ENCODE peak calls at places on chromosomes 1 and 21, in four cellular contexts. M, X, T and Z are unnamed samples.

GRCh38 chr1:53376041-53376461 is 48.2 kb upstream of the LRP8 start:
- DNase-seq in M (no peak), T (no peak), X (no peak), Z (peak; percentile 73)

GRCh38 chr1:30516505-30516858 is 206.9 kb downstream of the MATN1 start:
- DNase-seq in T (no peak), X (no peak), M (no peak), Z (peak; percentile 24)

GRCh38 chr21:24223625-24224024 is 1383.7 kb downstream of the MRPL39 start:
- DNase-seq in X (no peak), M (no peak), T (no peak), Z (no peak)

GRCh38 chr1:93338426-93338825 is 7.3 kb upstream of the DR1 start:
- DNase-seq in T (no peak), M (no peak), X (no peak), Z (no peak)

GRCh38 chr21:39849014-39849655 is 18.1 kb upstream of the PCP4 start:
- DNase-seq in X (no peak), T (no peak), M (no peak), Z (no peak)

GRCh38 chr1:15736035-15736665 is at the start of gene SLC25A34:
- DNase-seq in X (peak; percentile 96), M (peak; percentile 79), T (no peak), Z (no peak)

GRCh38 chr1:29389533-29390041 is 153.3 kb downstream of the PTPRU start:
- DNase-seq in T (no peak), X (no peak), M (no peak), Z (no peak)

GRCh38 chr1:40592107-40592773 is 60.8 kb downstream of the ZNF684 start:
- DNase-seq in M (no peak), X (peak; percentile 8), T (no peak), Z (no peak)

GRCh38 chr1:171663854-171664550 is 11.5 kb upstream of the MYOC start:
- DNase-seq in T (no peak), X (no peak), M (no peak), Z (no peak)

GRCh38 chr21:31580866-31581276 is 78.6 kb upstream of the SOD1 start:
- DNase-seq in M (peak; percentile 62), X (peak; percentile 72), T (peak; percentile 9), Z (no peak)

GRCh38 chr1:196546272-196547245 is 61.7 kb downstream of the KCNT2 start:
- DNase-seq in T (no peak), X (no peak), M (no peak), Z (no peak)

GRCh38 chr1:196910208-196910607 is 22.4 kb downstream of the CFHR4 start:
- DNase-seq in X (no peak), T (no peak), M (no peak), Z (no peak)

GRCh38 chr1:214316597-214316996 is 35.6 kb downstream of the SMYD2 start:
- DNase-seq in M (peak; percentile 50), X (peak; percentile 49), T (no peak), Z (no peak)

GRCh38 chr1:31796707-31797106 is 19.1 kb downstream of the SPOCD1 start:
- DNase-seq in X (no peak), T (no peak), M (no peak), Z (no peak)

GRCh38 chr1:61446531-61446991 is 278.4 kb downstream of the TM2D1 start:
- DNase-seq in T (no peak), X (no peak), M (no peak), Z (no peak)

GRCh38 chr21:20737227-20737626 is 261.0 kb upstream of the NCAM2 start:
- DNase-seq in T (no peak), M (no peak), X (no peak), Z (no peak)

GRCh38 chr1:112399456-112399855 is 3.4 kb downstream of the CTTNBP2NL start:
- DNase-seq in T (no peak), X (no peak), M (no peak), Z (no peak)

GRCh38 chr1:53330819-53331218 is 2.9 kb upstream of the LRP8 start:
- DNase-seq in X (peak; percentile 18), T (no peak), M (no peak), Z (peak; percentile 76)

GRCh38 chr21:40146201-40146890 is 279.1 kb downstream of the PCP4 start:
- DNase-seq in M (no peak), X (no peak), T (no peak), Z (no peak)

DNA sequence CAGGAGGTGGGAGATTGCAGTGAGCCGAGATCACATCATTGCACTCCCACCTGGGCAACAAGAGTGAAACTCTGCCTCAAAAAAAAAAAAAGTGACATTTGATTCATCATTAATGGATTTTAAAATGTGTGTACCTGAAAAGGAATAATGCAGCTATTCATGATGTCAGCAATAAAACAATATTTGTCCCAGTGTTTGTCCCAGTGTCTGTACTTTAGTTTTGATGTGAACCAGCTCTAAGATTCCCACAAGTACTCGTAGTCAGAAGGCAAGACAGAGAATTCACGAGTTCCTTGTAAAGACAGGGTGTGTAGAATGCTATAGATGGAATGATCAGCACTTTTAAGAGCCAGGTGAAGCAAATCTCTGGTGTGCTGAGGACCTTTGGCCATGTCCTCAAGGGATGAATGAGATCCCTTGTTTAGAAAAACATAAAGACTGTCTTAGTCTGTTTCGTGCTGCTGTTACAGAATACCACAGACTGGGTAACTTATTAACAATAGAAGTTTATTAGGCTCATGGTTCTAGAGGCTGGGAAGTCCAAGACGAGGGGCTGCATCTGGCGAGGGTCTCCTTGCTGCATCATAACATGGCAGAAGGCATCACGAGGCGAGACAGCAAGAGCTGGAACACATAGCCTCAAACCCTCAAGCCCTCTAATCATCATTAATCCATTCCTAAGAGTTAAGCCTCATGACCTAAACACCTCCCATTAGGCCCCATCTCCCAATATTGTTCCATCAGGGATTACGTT is 12.0 kb upstream of the TMPRSS2 start:
- DNase-seq in M (no peak), T (no peak), X (no peak), Z (no peak)
- H3K27me3 ChIP-seq in M (peaks cover 4% of the 10 kb centered on the region), T (no peaks in the 10 kb centered on the region), X (no peaks in the 10 kb centered on the region), Z (peaks cover 12% of the 10 kb centered on the region)

DNA sequence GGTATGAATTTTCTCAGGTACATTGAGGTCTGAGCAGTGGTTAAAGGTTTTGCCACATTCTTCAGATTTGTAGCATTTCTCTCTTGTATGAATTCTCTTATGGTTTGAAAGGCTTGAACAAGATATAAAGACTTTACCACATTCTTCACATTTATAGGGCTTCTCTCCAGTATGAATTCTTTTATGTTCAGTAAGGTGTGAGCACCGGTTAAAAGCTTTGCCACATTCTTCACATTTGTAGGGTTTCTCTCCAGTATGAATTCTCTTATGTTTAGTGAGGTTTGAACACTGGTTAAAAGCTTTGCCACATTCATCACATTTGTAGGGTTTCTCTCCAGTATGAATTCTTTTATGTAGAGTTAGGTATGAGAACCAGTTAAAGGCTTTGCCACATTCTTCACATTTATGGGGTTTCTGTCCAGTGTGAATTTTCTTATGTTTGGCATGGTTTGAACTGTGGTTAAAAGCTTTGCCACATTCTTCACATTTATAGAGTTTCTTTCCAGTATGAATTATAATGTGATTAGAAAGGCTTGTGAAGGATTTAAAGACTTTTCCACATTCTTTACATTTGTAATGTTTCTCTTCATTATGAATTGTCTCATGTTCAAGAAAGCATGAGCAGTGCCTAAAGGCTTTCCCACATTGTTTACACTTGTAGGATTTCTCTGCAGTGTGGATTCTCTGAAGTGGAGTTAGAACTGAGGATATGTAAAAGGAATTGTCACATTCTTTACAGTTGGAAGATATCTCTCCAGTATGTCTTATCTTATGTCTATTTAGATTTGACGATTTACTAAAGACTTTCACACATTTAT is 18.4 kb upstream of the ZNF124 start:
- DNase-seq in T (no peak), X (no peak), M (no peak), Z (no peak)
- H3K4me3 ChIP-seq in T (no peak overlapping the region), X (no peak overlapping the region), M (no peak overlapping the region), Z (no peak overlapping the region)

DNA sequence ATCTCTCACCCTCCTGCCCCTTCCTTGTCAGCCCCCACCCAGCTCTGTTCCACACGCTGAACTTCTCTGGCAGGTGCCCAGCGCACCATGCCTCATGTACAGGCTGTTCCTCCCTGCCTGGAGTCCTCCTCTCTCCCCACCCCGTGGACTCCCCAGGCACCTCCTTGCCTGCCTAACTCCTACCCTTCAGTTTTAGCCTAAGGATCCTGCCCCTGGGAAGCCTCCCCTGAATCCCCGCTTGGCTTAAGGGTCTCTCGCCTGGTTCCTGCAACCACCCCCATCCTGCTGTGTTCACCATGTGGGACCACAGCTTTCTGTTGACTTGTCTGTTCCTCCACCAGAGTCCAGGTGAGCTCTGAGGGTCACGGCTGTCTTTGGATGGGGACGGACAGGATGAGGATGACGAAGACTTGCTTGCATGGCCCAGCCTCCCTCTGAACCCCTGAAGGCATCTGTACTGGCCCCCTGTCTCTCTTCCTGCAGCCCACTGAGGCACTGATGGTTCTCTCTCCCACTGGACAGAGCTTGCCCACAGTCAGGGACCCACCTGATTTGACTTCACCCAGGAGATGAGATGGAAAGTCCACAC is 153.2 kb upstream of the C1orf174 start:
- DNase-seq in T (no peak), M (no peak), X (no peak), Z (no peak)
- H3K27me3 ChIP-seq in T (no peaks in the 10 kb centered on the region), M (peaks cover 11% of the 10 kb centered on the region), X (no peaks in the 10 kb centered on the region), Z (no peaks in the 10 kb centered on the region)

GRCh38 chr21:43919871-43920801 is 55.1 kb downstream of the AGPAT3 start:
- DNase-seq in T (no peak), X (no peak), M (no peak), Z (no peak)
- H3K4me3 ChIP-seq in T (no peak overlapping the region), X (no peak overlapping the region), M (no peak overlapping the region), Z (no peak overlapping the region)

DNA sequence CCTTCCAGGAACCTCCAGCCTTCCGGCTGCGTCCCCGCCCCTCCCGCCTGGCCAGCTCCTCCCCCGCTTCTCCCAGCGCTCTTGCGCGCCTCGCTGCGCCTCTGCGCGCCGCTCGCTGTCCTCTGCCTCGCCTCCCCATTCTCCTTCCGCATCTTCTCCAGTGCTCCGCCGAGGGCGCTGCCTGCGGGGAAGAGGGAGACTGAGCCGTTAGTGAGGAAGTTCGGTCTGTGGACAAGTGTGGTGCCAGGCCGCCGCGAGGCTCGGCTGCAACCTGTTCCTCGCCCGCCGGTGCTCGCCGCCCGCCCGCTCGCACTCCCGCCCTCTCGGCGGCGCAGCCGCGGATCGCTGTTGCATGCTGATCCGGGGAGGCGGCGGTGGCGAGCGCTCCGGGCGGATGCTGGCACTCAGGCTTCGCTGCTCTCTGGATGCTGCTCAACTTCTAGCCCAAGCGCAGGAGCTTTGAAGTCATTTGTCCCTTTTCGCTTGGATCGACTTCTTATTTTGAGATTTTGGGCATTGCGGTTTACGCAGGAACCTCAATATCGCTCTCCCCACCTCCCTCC is 715 bp upstream of the CACNA1E start:
- DNase-seq in M (no peak), X (peak; percentile 10), T (no peak), Z (peak; percentile 92)
- H3K27me3 ChIP-seq in M (peaks cover 88% of the 10 kb centered on the region), X (no peaks in the 10 kb centered on the region), T (peaks cover 5% of the 10 kb centered on the region), Z (peaks cover 92% of the 10 kb centered on the region)